ENCODE peak calls at places on chromosomes 5 and 9, in four cellular contexts. Y is ovary, R is tibial nerve, V is body of pancreas. L is an unnamed sample.

GRCh38 chr9:128828267-128828666 is 1.3 kb downstream of the SPOUT1 start:
- DNase-seq in Y (no peak), R (no peak), V (no peak), L (no peak)

GRCh38 chr9:133023117-133023890 is 7.5 kb upstream of the GTF3C5 start:
- DNase-seq in Y (no peak), R (no peak), V (peak; percentile 21), L (no peak)

GRCh38 chr5:88660326-88660946 is 222.5 kb downstream of the MEF2C start:
- DNase-seq in Y (no peak), R (no peak), V (no peak), L (no peak)

GRCh38 chr9:71929791-71930440 is 18.5 kb downstream of the C9orf85 start:
- DNase-seq in Y (no peak), R (no peak), V (no peak), L (no peak)

GRCh38 chr5:32710335-32710858 is 724 bp upstream of the NPR3 start:
- DNase-seq in Y (peak; percentile 39), R (no peak), V (no peak), L (no peak)

GRCh38 chr9:133638711-133639110 is 2.5 kb downstream of the DBH start:
- DNase-seq in Y (no peak), R (no peak), V (no peak), L (no peak)

GRCh38 chr5:178143246-178143645 is 10.4 kb downstream of the NHP2 start:
- DNase-seq in Y (no peak), R (no peak), V (no peak), L (no peak)

GRCh38 chr5:128764910-128765309 is 200.4 kb upstream of the SLC27A6 start:
- DNase-seq in Y (no peak), R (no peak), V (no peak), L (no peak)

GRCh38 chr5:180343846-180344327 is 9.2 kb downstream of the GFPT2 start:
- DNase-seq in Y (no peak), R (peak; percentile 50), V (peak; percentile 27), L (no peak)

GRCh38 chr9:137880160-137880975 is 2.8 kb downstream of the CACNA1B start:
- DNase-seq in Y (no peak), R (no peak), V (no peak), L (peak; percentile 73)

GRCh38 chr9:31776471-31776870 is 608.0 kb upstream of the ACO1 start:
- DNase-seq in Y (no peak), R (no peak), V (peak; percentile 3), L (no peak)

GRCh38 chr5:14201325-14202061 is 58.4 kb downstream of the TRIO start:
- DNase-seq in Y (no peak), R (no peak), V (no peak), L (no peak)

GRCh38 chr9:132878695-132879064 is at the start of gene SPACA9:
- DNase-seq in Y (peak; percentile 84), R (peak; percentile 45), V (peak; percentile 57), L (peak; percentile 59)

GRCh38 chr9:89742660-89743059 is 137.8 kb downstream of the GADD45G start:
- DNase-seq in Y (no peak), R (no peak), V (no peak), L (no peak)

GRCh38 chr5:179257190-179257741 is 88.0 kb downstream of the ADAMTS2 start:
- DNase-seq in Y (peak; percentile 67), R (no peak), V (no peak), L (peak; percentile 81)

GRCh38 chr5:117943521-117943920 is 1044.8 kb downstream of the DTWD2 start:
- DNase-seq in Y (no peak), R (no peak), V (no peak), L (no peak)

GRCh38 chr5:1385395-1386273 is 40.7 kb upstream of the CLPTM1L start:
- DNase-seq in Y (peak; percentile 85), R (peak; percentile 52), V (peak; percentile 92), L (peak; percentile 84)

GRCh38 chr5:82421119-82421518 is 143.0 kb upstream of the RPS23 start:
- DNase-seq in Y (no peak), R (no peak), V (no peak), L (no peak)

DNA sequence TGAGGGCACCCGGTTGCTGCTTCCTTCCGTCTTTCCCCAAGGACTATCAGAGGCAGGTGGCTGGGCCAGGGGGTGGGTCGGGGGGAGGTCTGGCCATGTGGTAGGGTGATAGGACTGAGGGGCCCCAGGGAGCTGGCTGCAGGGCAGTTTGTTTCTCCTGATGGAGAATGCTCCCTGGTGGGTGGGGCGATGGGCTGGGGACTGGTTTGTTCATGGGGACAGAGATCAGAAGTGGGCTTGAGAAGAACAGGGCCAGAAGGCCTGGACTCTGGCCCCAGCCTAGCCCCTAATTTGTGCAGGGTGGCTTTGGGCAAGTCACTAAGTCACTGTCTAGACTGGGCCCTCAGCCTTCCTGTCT is 117.4 kb downstream of the RGS3 start:
- DNase-seq in Y (no peak), R (no peak), V (no peak), L (no peak)
- H3K4me3 ChIP-seq in Y (no peak overlapping the region), R (no peak overlapping the region), V (no peak overlapping the region), L (no peak overlapping the region)

GRCh38 chr5:141914154-141914743 is 9.4 kb upstream of the DELE1 start:
- DNase-seq in Y (peak; percentile 58), R (no peak), V (peak; percentile 47), L (no peak)

GRCh38 chr5:141915881-141916336 is 7.8 kb upstream of the DELE1 start:
- DNase-seq in Y (no peak), R (no peak), V (no peak), L (peak; percentile 54)

GRCh38 chr5:141914797-141915196 is 8.9 kb upstream of the DELE1 start:
- DNase-seq in Y (no peak), R (no peak), V (no peak), L (no peak)

GRCh38 chr5:141916522-141916921 is 7.1 kb upstream of the DELE1 start:
- DNase-seq in Y (no peak), R (no peak), V (no peak), L (no peak)

DNA sequence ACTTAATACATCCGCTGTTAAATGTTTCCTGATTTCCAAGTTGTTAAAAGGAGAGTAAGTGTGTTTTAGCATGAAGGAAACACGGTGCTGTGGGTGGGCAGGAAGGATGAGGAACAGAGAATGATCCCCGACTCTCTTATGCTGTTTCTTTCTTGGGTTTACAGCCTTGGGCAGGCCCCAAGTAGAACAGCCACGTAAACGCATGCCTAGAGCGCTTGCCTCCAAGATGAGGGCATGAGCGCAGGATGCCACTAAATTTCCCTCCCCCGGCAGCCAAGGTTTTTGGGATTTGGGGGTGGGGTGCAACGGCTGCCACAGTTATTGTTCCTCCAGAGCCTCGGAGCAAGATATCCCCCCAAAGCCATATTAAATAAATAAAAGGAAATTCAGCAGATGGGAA is 10.1 kb upstream of the DELE1 start:
- DNase-seq in Y (no peak), R (no peak), V (no peak), L (peak; percentile 78)
- TF ChIP-seq POLR2A in Y (no peak), R (no peak), V (no peak), L (no peak)

DNA sequence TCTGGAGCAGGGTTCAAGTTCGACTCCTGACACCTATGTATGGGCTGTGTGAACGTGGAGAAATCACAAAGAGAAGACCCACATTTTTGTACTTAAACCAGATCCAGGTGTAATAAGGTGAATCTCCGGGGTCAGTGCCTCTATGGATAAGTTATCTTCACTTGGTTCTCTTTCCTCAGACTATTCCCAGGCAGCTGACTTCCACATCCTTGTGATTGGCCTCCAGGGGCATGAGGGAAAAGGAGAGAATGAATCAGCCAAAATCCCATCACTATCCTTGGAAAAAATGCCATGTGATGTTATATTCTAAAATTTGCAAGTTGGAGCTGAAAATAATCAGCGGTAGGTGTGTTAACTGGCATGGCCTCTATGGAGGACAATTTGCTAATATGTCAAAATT is 37.2 kb downstream of the ZNF622 start:
- DNase-seq in Y (no peak), R (no peak), V (no peak), L (no peak)
- TF ChIP-seq CTCF in Y (no peak), R (no peak), V (no peak), L (no peak)

GRCh38 chr9:64773491-64773931 is 511.5 kb downstream of the FOXD4L5 start:
- DNase-seq in Y (no peak), R (peak; percentile 9), V (no peak), L (peak; percentile 77)
- H3K4me3 ChIP-seq in Y (peak overlapping the region; percentile 27), R (peak overlapping the region; percentile 52), V (no peak overlapping the region), L (no peak overlapping the region)

L was measured in lower leg skin.